ENCODE peak calls at places on chromosome 10, in five cellular contexts. M is DMS 273 treated with DMSO at 0.1 percent for 48 hours, R is glutamatergic neuron, N is dermis blood vessel endothelial cell, P is Peyer's patch. I is an unnamed sample.

GRCh38 chr10:131982185-131982756 is 548 bp upstream of the BNIP3 start:
- DNase-seq in M (no peak), R (no peak), N (no peak), P (no peak), I (no peak)

GRCh38 chr10:102654969-102655368 is 10.7 kb downstream of the TRIM8 start:
- DNase-seq in M (no peak), R (no peak), N (no peak), P (no peak), I (no peak)

GRCh38 chr10:14625210-14625621 is 149.5 kb downstream of the FAM107B start:
- DNase-seq in M (no peak), R (peak), N (no peak), P (no peak), I (no peak)

GRCh38 chr10:1400129-1400865 is 337.0 kb downstream of the ADARB2 start:
- DNase-seq in M (no peak), R (no peak), N (no peak), P (no peak), I (no peak)

GRCh38 chr10:95728535-95728934 is 27.4 kb upstream of the ENTPD1 start:
- DNase-seq in M (no peak), R (no peak), N (peak), P (no peak), I (no peak)

GRCh38 chr10:11713963-11714362 is 28.2 kb upstream of the ECHDC3 start:
- DNase-seq in M (no peak), R (no peak), N (no peak), P (no peak), I (no peak)

GRCh38 chr10:123997486-123998196 is 95.8 kb downstream of the CHST15 start:
- DNase-seq in M (no peak), R (no peak), N (no peak), P (peak), I (no peak)

GRCh38 chr10:97919012-97919411 is 69.4 kb downstream of the GOLGA7B start:
- DNase-seq in M (no peak), R (no peak), N (no peak), P (no peak), I (no peak)

GRCh38 chr10:3530346-3531096 is 254.5 kb downstream of the KLF6 start:
- DNase-seq in M (no peak), R (no peak), N (no peak), P (no peak), I (no peak)

GRCh38 chr10:132143162-132143561 is 43.6 kb upstream of the DPYSL4 start:
- DNase-seq in M (no peak), R (peak), N (no peak), P (no peak), I (no peak)

GRCh38 chr10:102775973-102776669 is 32.4 kb downstream of the WBP1L start:
- DNase-seq in M (no peak), R (no peak), N (peak), P (peak), I (no peak)

GRCh38 chr10:132665946-132666732 is 119.8 kb downstream of the NKX6-2 start:
- DNase-seq in M (no peak), R (no peak), N (peak), P (no peak), I (no peak)

GRCh38 chr10:35345383-35345742 is 9.1 kb downstream of the CCNY start:
- DNase-seq in M (no peak), R (no peak), N (no peak), P (no peak), I (no peak)

GRCh38 chr10:44926771-44927751 is 15.9 kb downstream of the TMEM72 start:
- DNase-seq in M (no peak), R (no peak), N (no peak), P (no peak), I (no peak)

GRCh38 chr10:86283466-86284287 is 82.9 kb downstream of the GRID1 start:
- DNase-seq in M (no peak), R (no peak), N (no peak), P (no peak), I (no peak)

GRCh38 chr10:104441601-104442000 is 88.0 kb downstream of the CFAP58 start:
- DNase-seq in M (no peak), R (no peak), N (no peak), P (no peak), I (no peak)

GRCh38 chr10:113644185-113645120 is 19.4 kb downstream of the NRAP start:
- DNase-seq in M (no peak), R (no peak), N (peak), P (no peak), I (no peak)

GRCh38 chr10:69969961-69970360 is 82.7 kb upstream of the MACROH2A2 start:
- DNase-seq in M (no peak), R (no peak), N (no peak), P (no peak), I (no peak)

GRCh38 chr10:58322072-58322834 is 12.6 kb upstream of the UBE2D1 start:
- DNase-seq in M (no peak), R (no peak), N (no peak), P (no peak), I (no peak)

GRCh38 chr10:12181065-12181775 is 14.5 kb downstream of the NUDT5 start:
- DNase-seq in M (no peak), R (no peak), N (peak), P (peak), I (no peak)

GRCh38 chr10:28790146-28790545 is 112.8 kb downstream of the BAMBI start:
- DNase-seq in M (no peak), R (no peak), N (no peak), P (no peak), I (no peak)

GRCh38 chr10:109089779-109090178 is 833.5 kb downstream of the XPNPEP1 start:
- DNase-seq in M (no peak), R (no peak), N (no peak), P (no peak), I (no peak)

GRCh38 chr10:18082381-18082780 is 57.8 kb upstream of the CACNB2 start:
- DNase-seq in M (no peak), R (no peak), N (no peak), P (no peak), I (no peak)

GRCh38 chr10:129670124-129670523 is 203.1 kb downstream of the MGMT start:
- DNase-seq in M (no peak), R (no peak), N (no peak), P (no peak), I (no peak)

GRCh38 chr10:21705828-21706176 is 171.8 kb downstream of the MLLT10 start:
- DNase-seq in M (no peak), R (no peak), N (peak), P (no peak), I (no peak)

GRCh38 chr10:79066460-79067240 is 2.1 kb upstream of the ZMIZ1 start:
- DNase-seq in M (no peak), R (no peak), N (peak), P (no peak), I (no peak)